ENCODE peak calls at places on chromosomes 11 and 22, in five cellular contexts. N is AG09309, Z is A549, M is MM.1S, X is nephron progenitor cell. G is an unnamed sample.

GRCh38 chr11:1276866-1277615 is 32.4 kb downstream of the TOLLIP start:
- DNase-seq in N (no peak), Z (no peak), M (no peak), X (no peak), G (no peak)

GRCh38 chr11:124310746-124311145 is 3.0 kb downstream of the OR8D1 start:
- DNase-seq in N (no peak), Z (no peak), M (no peak), X (no peak), G (no peak)

GRCh38 chr11:33659370-33660139 is 41.1 kb downstream of the C11orf91 start:
- DNase-seq in N (no peak), Z (no peak), M (no peak), X (no peak), G (no peak)

GRCh38 chr11:116716617-116717016 is 56.2 kb downstream of the BUD13 start:
- DNase-seq in N (no peak), Z (no peak), M (no peak), X (no peak), G (no peak)

GRCh38 chr22:21697866-21698265 is 32.1 kb downstream of the PPIL2 start:
- DNase-seq in N (no peak), Z (no peak), M (no peak), X (no peak), G (no peak)

GRCh38 chr22:36344106-36344827 is 43.5 kb downstream of the MYH9 start:
- DNase-seq in N (no peak), Z (no peak), M (no peak), X (no peak), G (no peak)

GRCh38 chr11:60734271-60734670 is 9.8 kb downstream of the MS4A18 start:
- DNase-seq in N (no peak), Z (no peak), M (no peak), X (no peak), G (no peak)

GRCh38 chr22:20571531-20572007 is 64.2 kb downstream of the MED15 start:
- DNase-seq in N (no peak), Z (peak), M (peak), X (peak), G (peak)

GRCh38 chr11:109994896-109995295 is 98.3 kb upstream of the ZC3H12C start:
- DNase-seq in N (no peak), Z (peak), M (no peak), X (no peak), G (no peak)
- TF ChIP-seq CTCF in N (no peak), Z (no peak), M (no peak), X (no peak), G (no peak)

DNA sequence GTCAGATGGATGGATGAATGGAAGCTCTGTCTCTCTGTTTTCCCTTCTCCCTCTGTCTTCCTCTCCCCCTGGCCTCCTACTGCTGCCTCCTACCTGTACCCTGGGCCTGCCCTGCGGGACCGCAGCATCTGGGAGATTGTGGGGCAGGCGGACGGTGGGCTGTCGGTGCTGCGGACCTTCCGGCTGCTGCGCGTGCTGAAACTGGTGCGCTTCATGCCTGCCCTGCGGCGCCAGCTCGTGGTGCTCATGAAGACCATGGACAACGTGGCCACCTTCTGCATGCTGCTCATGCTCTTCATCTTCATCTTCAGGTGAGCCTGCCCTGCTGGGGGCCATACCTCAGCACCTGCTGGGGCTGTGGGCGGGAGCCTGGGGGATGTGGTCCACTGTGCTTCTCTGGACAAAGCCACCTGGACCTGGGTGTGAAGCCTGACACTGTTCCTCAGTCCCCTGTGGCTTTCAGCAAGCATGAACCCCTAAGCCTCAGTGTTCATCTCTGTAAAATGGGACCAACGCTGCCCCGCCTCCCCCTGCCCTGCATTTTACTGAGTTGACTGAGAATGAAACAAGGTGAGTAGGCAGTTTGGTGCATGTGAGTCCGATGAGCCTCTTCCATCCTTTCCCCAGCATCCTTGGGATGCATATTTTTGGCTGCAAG is 88.4 kb downstream of the CACNA1I start:
- DNase-seq in N (no peak), Z (no peak), M (no peak), X (no peak), G (no peak)
- TF ChIP-seq CTCF in N (no peak), Z (no peak), M (no peak), X (no peak), G (no peak)

GRCh38 chr11:107453594-107454286 is 3.9 kb downstream of the CWF19L2 start:
- DNase-seq in N (no peak), Z (no peak), M (no peak), X (no peak), G (no peak)

GRCh38 chr11:107457205-107457557 is 444 bp downstream of the CWF19L2 start:
- DNase-seq in N (no peak), Z (no peak), M (peak), X (peak), G (peak)

DNA sequence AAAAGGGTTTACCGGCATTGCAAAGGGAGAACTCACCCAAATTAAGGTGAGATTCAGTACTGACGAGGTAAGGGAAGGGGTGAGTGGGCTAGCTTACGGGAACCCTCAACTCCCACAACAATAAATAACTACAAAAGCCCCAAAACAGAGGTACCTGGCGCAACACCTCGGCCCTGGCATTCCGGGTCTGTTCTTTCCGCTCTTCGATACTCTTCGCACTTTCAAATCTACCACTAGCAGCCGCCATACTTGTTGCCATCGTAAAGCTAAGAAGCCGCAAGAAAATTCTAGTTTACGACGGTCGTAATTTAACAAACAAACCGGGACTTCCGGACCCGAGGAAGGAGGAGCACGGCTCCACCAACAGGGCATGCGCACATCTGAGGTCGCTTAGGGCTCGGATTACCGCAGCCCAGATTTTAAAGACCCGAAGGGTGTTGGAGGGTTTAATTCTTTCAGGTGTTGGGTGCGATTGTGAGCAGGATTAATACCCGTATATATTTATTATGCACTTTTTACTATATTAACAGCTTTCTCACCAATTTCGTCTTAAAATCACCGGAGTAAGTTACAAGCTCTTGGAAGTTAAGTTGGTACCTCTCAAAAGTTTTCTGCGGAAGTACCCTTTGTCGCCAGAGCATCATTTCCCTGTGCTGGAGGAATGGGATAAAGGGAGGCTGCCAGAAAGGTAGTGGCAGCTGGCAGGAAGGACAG is at the start of gene CWF19L2:
- DNase-seq in N (peak), Z (peak), M (peak), X (peak), G (peak)
- TF ChIP-seq CTCF in N (peak), Z (no peak), M (no peak), X (no peak), G (no peak)

GRCh38 chr11:128888034-128888985 is 2.8 kb upstream of the KCNJ5 start:
- DNase-seq in N (no peak), Z (no peak), M (no peak), X (no peak), G (no peak)
- TF ChIP-seq CTCF in N (no peak), Z (no peak), M (no peak), X (no peak), G (no peak)

GRCh38 chr11:46020084-46020483 is 97.6 kb downstream of the LARGE2 start:
- DNase-seq in N (no peak), Z (no peak), M (no peak), X (no peak), G (no peak)

GRCh38 chr11:46015941-46016340 is 93.5 kb downstream of the LARGE2 start:
- DNase-seq in N (no peak), Z (no peak), M (no peak), X (no peak), G (no peak)

GRCh38 chr11:46012185-46012584 is 89.7 kb downstream of the LARGE2 start:
- DNase-seq in N (no peak), Z (no peak), M (no peak), X (no peak), G (no peak)

DNA sequence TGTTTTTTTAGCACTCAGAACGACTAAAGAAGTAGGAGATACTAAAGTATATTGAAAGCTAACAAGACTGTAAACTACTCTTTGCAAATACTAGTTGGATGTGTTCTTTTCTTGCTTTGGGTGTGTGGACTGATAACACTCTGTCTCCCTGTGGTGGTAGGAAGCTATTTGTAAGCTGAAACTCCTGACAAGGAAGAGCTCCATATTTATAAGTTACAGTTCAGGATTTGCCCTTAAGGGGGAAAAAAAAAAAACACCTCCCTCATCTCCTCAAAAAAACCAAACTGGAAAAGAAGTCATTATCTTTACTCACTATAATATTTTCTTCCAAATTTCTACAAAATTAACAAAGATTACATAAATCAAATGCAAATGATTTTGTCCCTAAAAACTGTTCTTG is 94.9 kb downstream of the LARGE2 start:
- DNase-seq in N (no peak), Z (peak), M (no peak), X (no peak), G (no peak)
- TF ChIP-seq CTCF in N (no peak), Z (no peak), M (no peak), X (no peak), G (no peak)

DNA sequence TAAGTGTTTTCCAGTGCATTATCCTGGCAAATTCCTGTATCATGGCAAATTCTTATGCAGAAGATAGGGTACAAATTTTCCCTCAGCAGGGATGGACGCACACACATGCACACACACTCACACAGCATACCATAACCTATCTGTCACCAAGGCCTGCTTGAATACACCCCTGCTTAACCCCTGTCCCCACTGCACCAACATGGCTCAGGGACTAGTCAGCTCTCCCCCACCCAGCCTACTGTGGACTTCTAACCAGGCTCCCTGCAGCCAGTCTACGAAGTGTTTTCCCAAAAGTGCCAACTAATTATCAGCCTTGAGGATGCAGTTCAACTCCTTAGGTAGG is 63.1 kb downstream of the RAB30 start:
- DNase-seq in N (no peak), Z (no peak), M (no peak), X (no peak), G (no peak)
- TF ChIP-seq CTCF in N (no peak), Z (no peak), M (no peak), X (no peak), G (no peak)

GRCh38 chr22:43885319-43885671 is 6.5 kb downstream of the PNPLA5 start:
- DNase-seq in N (no peak), Z (no peak), M (no peak), X (no peak), G (no peak)
- TF ChIP-seq CTCF in N (no peak), Z (peak), M (no peak), X (no peak), G (no peak)

GRCh38 chr22:43922123-43922522 is 1.5 kb upstream of the PNPLA3 start:
- DNase-seq in N (no peak), Z (no peak), M (no peak), X (no peak), G (no peak)
- TF ChIP-seq CTCF in N (no peak), Z (no peak), M (no peak), X (no peak), G (no peak)

G was measured in GM10248.